ENCODE peak calls at places on chromosomes 5 and 9, in eight cellular contexts. X is IMR-90, V is lower leg skin, M is A549, N is NB4, K is adrenal gland, D is spleen, E is right lobe of liver. L is an unnamed sample.

GRCh38 chr9:133374612-133375115 is 1.2 kb downstream of the SURF4 start:
- DNase-seq in X (peak), V (no peak), M (no peak), N (peak), K (no peak), D (no peak), E (no peak), L (no peak)

GRCh38 chr5:153546566-153546965 is 56.1 kb downstream of the GRIA1 start:
- DNase-seq in X (no peak), V (no peak), M (no peak), N (no peak), K (no peak), D (no peak), E (no peak), L (no peak)

GRCh38 chr5:77629553-77630245 is 8.8 kb downstream of the OTP start:
- DNase-seq in X (no peak), V (no peak), M (no peak), N (no peak), K (no peak), D (no peak), E (no peak), L (no peak)

GRCh38 chr5:10384483-10384882 is 31.0 kb downstream of the MARCHF6 start:
- DNase-seq in X (peak), V (no peak), M (no peak), N (no peak), K (no peak), D (no peak), E (no peak), L (no peak)

GRCh38 chr9:5557606-5558587 is 47.6 kb downstream of the PDCD1LG2 start:
- DNase-seq in X (no peak), V (peak), M (no peak), N (peak), K (no peak), D (no peak), E (no peak), L (no peak)

GRCh38 chr9:129343119-129343696 is 165.1 kb upstream of the IER5L start:
- DNase-seq in X (no peak), V (no peak), M (no peak), N (no peak), K (no peak), D (no peak), E (no peak), L (no peak)

GRCh38 chr5:179376701-179377420 is 31.6 kb upstream of the ADAMTS2 start:
- DNase-seq in X (no peak), V (no peak), M (no peak), N (no peak), K (no peak), D (no peak), E (no peak), L (no peak)

GRCh38 chr5:168300377-168301182 is 9.1 kb downstream of the WWC1 start:
- DNase-seq in X (no peak), V (no peak), M (no peak), N (no peak), K (no peak), D (no peak), E (no peak), L (no peak)

GRCh38 chr9:37859043-37859442 is 44.9 kb downstream of the SLC25A51 start:
- DNase-seq in X (peak), V (no peak), M (peak), N (peak), K (no peak), D (no peak), E (no peak), L (no peak)

DNA sequence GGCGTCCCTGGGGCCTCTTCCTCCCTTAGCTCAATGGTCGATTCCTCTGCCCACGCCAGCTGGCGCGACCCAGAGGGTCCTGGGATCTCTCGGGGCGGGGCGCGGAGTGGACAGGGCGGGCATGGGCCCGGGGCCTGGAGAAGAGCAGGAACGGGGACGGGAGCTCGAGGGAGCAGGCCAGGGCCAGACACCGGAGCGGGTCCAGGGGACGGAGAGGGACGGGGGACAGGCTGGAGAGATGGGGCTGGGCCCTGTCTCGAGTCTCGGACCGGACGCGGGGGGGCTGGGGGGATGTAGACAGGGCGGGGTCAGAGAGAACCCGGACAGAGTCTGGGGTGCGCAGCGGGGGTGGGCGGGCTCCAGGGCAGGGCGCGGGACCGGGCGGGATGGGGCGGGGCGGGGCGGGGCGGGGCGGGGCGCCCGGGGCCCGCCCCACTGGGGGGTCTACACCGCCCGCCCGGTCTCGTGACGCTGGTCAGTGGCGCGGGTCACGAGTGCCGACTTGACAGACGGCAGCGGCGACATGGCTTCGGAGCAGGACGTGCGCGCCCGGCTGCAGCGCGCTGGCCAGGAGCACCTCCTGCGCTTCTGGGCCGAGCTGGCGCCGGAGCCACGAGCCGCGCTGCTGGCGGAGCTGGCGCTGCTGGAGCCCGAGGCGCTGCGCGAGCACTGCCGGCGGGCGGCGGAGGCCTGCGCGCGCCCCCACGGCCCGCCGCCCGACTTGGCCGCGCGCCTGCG is at the start of gene UAP1L1:
- DNase-seq in X (peak), V (peak), M (no peak), N (peak), K (peak), D (peak), E (peak), L (no peak)
- TF ChIP-seq POLR2A in X (no peak), V (no peak), M (no peak), N (peak), K (peak), D (no peak), E (peak), L (no peak)

GRCh38 chr5:113202904-113203716 is 226.5 kb downstream of the DCP2 start:
- DNase-seq in X (peak), V (peak), M (no peak), N (no peak), K (no peak), D (no peak), E (peak), L (no peak)
- H3K4me3 ChIP-seq in X (no peak), V (no peak), M (no peak), N (no peak), K (no peak), D (no peak), E (peak), L (peak)

DNA sequence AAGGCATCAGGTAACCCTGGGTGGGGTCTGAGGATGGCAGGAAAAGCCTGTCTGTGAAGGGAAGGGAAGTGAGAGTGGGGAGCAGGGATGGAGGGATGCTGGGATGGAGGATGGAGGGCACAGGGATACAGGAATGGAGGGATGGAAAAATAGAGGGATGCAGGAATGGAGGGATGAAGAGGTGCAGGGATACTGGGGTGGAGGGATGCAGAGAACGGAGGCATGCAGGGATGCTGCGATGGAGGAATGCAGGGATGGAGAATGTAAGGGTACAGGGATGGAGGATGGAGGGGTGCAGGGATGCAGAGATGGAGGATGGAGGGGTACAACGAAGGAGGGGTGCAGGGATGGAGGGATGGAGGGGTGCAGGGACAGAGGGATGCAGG is 9.1 kb downstream of the PTGES2 start:
- DNase-seq in X (no peak), V (no peak), M (no peak), N (no peak), K (peak), D (peak), E (no peak), L (no peak)
- TF ChIP-seq POLR2A in X (no peak), V (no peak), M (no peak), N (no peak), K (no peak), D (no peak), E (no peak), L (no peak)

GRCh38 chr5:32586251-32586642 is 890 bp downstream of the SUB1 start:
- DNase-seq in X (no peak), V (no peak), M (no peak), N (no peak), K (no peak), D (no peak), E (no peak), L (no peak)

GRCh38 chr5:32585122-32585445 is 273 bp upstream of the SUB1 start:
- DNase-seq in X (no peak), V (no peak), M (no peak), N (no peak), K (no peak), D (no peak), E (no peak), L (no peak)

GRCh38 chr5:32585446-32586250 is at the start of gene SUB1:
- DNase-seq in X (peak), V (peak), M (peak), N (peak), K (peak), D (peak), E (peak), L (peak)

GRCh38 chr5:32589431-32589830 is 4.1 kb downstream of the SUB1 start:
- DNase-seq in X (no peak), V (no peak), M (no peak), N (no peak), K (no peak), D (no peak), E (no peak), L (no peak)

DNA sequence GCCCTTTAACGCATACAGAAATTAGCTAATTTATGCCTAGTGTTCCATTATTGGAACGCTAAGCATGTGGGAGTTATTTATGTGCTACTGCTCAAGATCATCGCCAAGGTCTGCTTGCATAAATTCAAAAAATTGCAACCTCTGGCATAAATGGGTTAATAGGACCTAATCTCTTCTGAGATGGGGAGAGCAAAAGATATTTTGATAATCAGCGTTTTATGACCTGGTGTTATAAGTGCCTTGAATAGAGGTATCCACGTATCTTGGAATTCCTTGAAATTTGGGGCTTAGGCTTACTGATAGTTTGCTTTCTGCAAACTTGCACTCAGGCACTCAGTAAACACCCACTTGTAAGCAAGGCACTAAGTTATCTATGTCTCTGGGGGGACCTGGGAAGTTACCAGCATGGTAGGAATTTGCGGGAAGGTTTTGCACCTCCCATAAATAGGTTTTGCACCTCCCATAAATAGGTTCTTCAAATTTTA is 1.8 kb downstream of the SUB1 start:
- DNase-seq in X (no peak), V (no peak), M (no peak), N (no peak), K (no peak), D (no peak), E (no peak), L (no peak)
- H3K4me3 ChIP-seq in X (no peak), V (no peak), M (peak), N (peak), K (no peak), D (peak), E (peak), L (no peak)

DNA sequence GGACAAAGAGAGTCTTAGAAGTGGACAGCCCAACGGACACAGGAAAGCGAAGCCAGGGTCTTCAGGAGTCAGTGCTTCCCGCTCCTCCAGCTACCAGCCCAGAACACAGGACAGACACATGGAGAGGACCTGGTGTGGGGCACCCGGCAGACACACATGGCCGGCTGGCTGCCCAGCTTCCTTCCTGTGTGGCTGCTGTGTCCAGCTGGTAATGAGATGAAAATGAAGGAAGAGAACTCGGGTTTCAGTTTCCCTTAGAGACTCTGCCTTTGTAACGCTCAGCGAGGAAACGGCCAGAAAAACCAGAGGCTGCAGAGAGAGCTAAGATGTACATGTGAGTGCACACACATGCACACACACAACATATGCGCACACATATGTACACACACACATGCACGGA is 87.5 kb downstream of the SECISBP2 start:
- DNase-seq in X (no peak), V (no peak), M (no peak), N (no peak), K (no peak), D (peak), E (peak), L (no peak)
- TF ChIP-seq POLR2A in X (no peak), V (no peak), M (no peak), N (no peak), K (no peak), D (no peak), E (no peak), L (no peak)

DNA sequence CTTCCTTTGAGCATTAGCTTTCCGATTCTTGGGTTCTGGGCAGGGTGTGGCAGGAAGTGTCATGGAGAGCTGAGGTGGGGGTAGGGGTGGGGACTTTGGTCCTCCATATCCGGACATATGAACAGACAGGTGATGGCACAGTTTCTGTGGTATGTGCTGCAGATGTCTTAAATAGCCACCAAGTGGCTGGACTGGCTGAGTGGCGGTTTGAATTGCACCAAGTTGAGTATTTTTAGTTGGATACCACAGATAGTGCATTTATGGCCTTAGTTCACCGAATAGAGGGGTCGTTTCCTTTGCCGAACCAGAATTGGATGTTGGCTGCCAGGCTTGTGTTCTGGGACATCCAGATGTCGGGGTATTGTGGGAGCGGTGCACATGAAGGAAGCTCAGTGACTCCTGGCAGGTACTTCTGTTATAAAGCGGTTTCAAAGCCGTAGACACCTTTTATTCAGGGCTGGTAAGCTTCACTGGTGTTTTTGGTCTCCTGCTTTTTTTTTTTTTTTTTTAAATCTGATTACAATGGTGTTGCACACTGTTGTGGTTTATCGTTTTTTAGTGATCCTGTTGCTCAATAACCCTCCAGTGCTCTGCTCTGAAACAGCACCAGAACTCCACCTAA is 15.1 kb upstream of the TNFAIP8 start:
- DNase-seq in X (no peak), V (no peak), M (no peak), N (peak), K (no peak), D (peak), E (no peak), L (no peak)
- H3K4me3 ChIP-seq in X (no peak), V (no peak), M (no peak), N (peak), K (no peak), D (no peak), E (no peak), L (no peak)

DNA sequence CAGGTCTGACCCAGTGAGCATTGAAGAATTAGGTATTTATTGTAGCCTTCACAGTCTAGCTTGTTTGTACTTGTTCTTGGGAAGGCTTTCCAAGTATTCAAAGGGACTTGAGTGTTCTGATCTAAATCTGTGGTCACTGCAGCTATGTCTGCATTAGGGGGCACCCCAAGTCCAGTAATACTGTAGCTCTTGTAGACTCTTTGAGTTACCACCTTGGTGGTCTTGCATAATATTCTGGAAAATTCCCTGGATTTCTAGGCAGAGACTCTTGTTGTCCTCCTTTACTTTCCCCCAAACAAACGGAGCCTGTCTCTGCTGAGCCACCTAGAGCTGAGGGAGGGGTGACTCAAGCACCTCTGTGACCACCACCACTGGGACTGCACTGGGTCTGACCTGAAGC is 149.5 kb upstream of the DHFR start:
- DNase-seq in X (no peak), V (no peak), M (no peak), N (no peak), K (no peak), D (no peak), E (no peak), L (no peak)
- TF ChIP-seq POLR2A in X (no peak), V (no peak), M (no peak), N (no peak), K (no peak), D (no peak), E (no peak), L (no peak)